ENCODE peak calls at places on chromosomes 4 and X, in four cellular contexts. One of them, this sample, is unnamed.

GRCh38 chrX:119042040-119042439 is 30.8 kb upstream of the CT47C1 start:
- DNase-seq in neuronal stem cell: no peak
- DNase-seq in mesenchymal stem cell: no peak
- DNase-seq in H1: no peak
- DNase-seq in this sample: no peak

GRCh38 chrX:40074959-40075332 is 22.8 kb downstream of the BCOR start:
- DNase-seq in neuronal stem cell: no peak
- DNase-seq in H1: no peak
- DNase-seq in mesenchymal stem cell: no peak
- DNase-seq in this sample: no peak

GRCh38 chr4:85543832-85544231 is 68.9 kb downstream of the ARHGAP24 start:
- DNase-seq in mesenchymal stem cell: peak; percentile 61
- DNase-seq in neuronal stem cell: no peak
- DNase-seq in H1: no peak
- DNase-seq in this sample: peak; percentile 4

GRCh38 chr4:135185256-135185655 is 983.7 kb upstream of the PABPC4L start:
- DNase-seq in mesenchymal stem cell: no peak
- DNase-seq in neuronal stem cell: no peak
- DNase-seq in H1: peak; percentile 27
- DNase-seq in this sample: no peak

GRCh38 chr4:140044314-140044991 is 109.5 kb downstream of the MAML3 start:
- DNase-seq in mesenchymal stem cell: peak; percentile 42
- DNase-seq in neuronal stem cell: no peak
- DNase-seq in H1: no peak
- DNase-seq in this sample: no peak

GRCh38 chrX:133929836-133930464 is 55.4 kb downstream of the GPC3 start:
- DNase-seq in neuronal stem cell: no peak
- DNase-seq in H1: no peak
- DNase-seq in mesenchymal stem cell: no peak
- DNase-seq in this sample: no peak

GRCh38 chrX:30702736-30703135 is 49.5 kb downstream of the GK start:
- DNase-seq in H1: no peak
- DNase-seq in mesenchymal stem cell: peak; percentile 84
- DNase-seq in neuronal stem cell: no peak
- DNase-seq in this sample: peak; percentile 23

GRCh38 chr4:139028191-139028661 is 12.6 kb downstream of the NOCT start:
- DNase-seq in neuronal stem cell: no peak
- DNase-seq in mesenchymal stem cell: no peak
- DNase-seq in H1: no peak
- DNase-seq in this sample: peak; percentile 95

GRCh38 chrX:39912126-39912525 is 185.6 kb downstream of the BCOR start:
- DNase-seq in neuronal stem cell: no peak
- DNase-seq in H1: no peak
- DNase-seq in mesenchymal stem cell: no peak
- DNase-seq in this sample: no peak

GRCh38 chr4:83334425-83335241 is at the start of gene HPSE:
- DNase-seq in H1: peak; percentile 51
- DNase-seq in neuronal stem cell: peak; percentile 35
- DNase-seq in mesenchymal stem cell: peak; percentile 56
- DNase-seq in this sample: peak; percentile 31

GRCh38 chr4:72312032-72312650 is 256.9 kb downstream of the ADAMTS3 start:
- DNase-seq in mesenchymal stem cell: peak; percentile 80
- DNase-seq in neuronal stem cell: peak; percentile 12
- DNase-seq in H1: no peak
- DNase-seq in this sample: peak; percentile 78

GRCh38 chr4:57124145-57124544 is 14.0 kb upstream of the IGFBP7 start:
- DNase-seq in neuronal stem cell: no peak
- DNase-seq in mesenchymal stem cell: no peak
- DNase-seq in H1: no peak
- DNase-seq in this sample: no peak

GRCh38 chr4:6278801-6279197 is 9.1 kb downstream of the WFS1 start:
- DNase-seq in H1: no peak
- DNase-seq in neuronal stem cell: no peak
- DNase-seq in mesenchymal stem cell: no peak
- DNase-seq in this sample: no peak

GRCh38 chr4:159273126-159273438 is 170.2 kb downstream of the RAPGEF2 start:
- DNase-seq in neuronal stem cell: no peak
- DNase-seq in H1: no peak
- DNase-seq in mesenchymal stem cell: peak; percentile 49
- DNase-seq in this sample: no peak

GRCh38 chrX:10769165-10769564 is 148.8 kb upstream of the MID1 start:
- DNase-seq in H1: no peak
- DNase-seq in mesenchymal stem cell: peak; percentile 47
- DNase-seq in neuronal stem cell: peak; percentile 24
- DNase-seq in this sample: peak; percentile 60

GRCh38 chrX:53074987-53075386 is 7.2 kb upstream of the TSPYL2 start:
- DNase-seq in H1: no peak
- DNase-seq in neuronal stem cell: no peak
- DNase-seq in mesenchymal stem cell: no peak
- DNase-seq in this sample: peak; percentile 61

GRCh38 chrX:29528281-29528680 is 687.1 kb upstream of the MAGEB2 start:
- DNase-seq in mesenchymal stem cell: peak; percentile 3
- DNase-seq in neuronal stem cell: no peak
- DNase-seq in H1: no peak
- DNase-seq in this sample: no peak

GRCh38 chrX:10450229-10450958 is 170.0 kb downstream of the MID1 start:
- DNase-seq in mesenchymal stem cell: peak; percentile 44
- DNase-seq in neuronal stem cell: no peak
- DNase-seq in H1: no peak
- DNase-seq in this sample: peak; percentile 67

GRCh38 chr4:122531038-122531437 is 74.5 kb upstream of the IL2 start:
- DNase-seq in H1: no peak
- DNase-seq in mesenchymal stem cell: no peak
- DNase-seq in neuronal stem cell: no peak
- DNase-seq in this sample: no peak

GRCh38 chr4:75248770-75249467 is 265.3 kb downstream of the RCHY1 start:
- DNase-seq in H1: no peak
- DNase-seq in neuronal stem cell: no peak
- DNase-seq in mesenchymal stem cell: peak; percentile 67
- DNase-seq in this sample: peak; percentile 48

GRCh38 chrX:123899701-123900100 is 39.8 kb downstream of the XIAP start:
- DNase-seq in H1: no peak
- DNase-seq in mesenchymal stem cell: peak; percentile 14
- DNase-seq in neuronal stem cell: no peak
- DNase-seq in this sample: no peak

GRCh38 chr4:1105662-1106061 is 7.7 kb downstream of the RNF212 start:
- DNase-seq in mesenchymal stem cell: no peak
- DNase-seq in neuronal stem cell: peak; percentile 54
- DNase-seq in H1: no peak
- DNase-seq in this sample: no peak

GRCh38 chr4:150297861-150298474 is 219.7 kb downstream of the DCLK2 start:
- DNase-seq in neuronal stem cell: peak; percentile 43
- DNase-seq in mesenchymal stem cell: peak; percentile 61
- DNase-seq in H1: no peak
- DNase-seq in this sample: peak; percentile 48

GRCh38 chr4:113673450-113673849 is 88.1 kb downstream of the CAMK2D start:
- DNase-seq in mesenchymal stem cell: peak; percentile 29
- DNase-seq in H1: peak; percentile 3
- DNase-seq in neuronal stem cell: no peak
- DNase-seq in this sample: no peak

GRCh38 chr4:56245547-56246229 is 141.6 kb downstream of the AASDH start:
- DNase-seq in neuronal stem cell: no peak
- DNase-seq in H1: no peak
- DNase-seq in mesenchymal stem cell: no peak
- DNase-seq in this sample: no peak

GRCh38 chr4:36198861-36199260 is 45.5 kb downstream of the ARAP2 start:
- DNase-seq in H1: no peak
- DNase-seq in neuronal stem cell: no peak
- DNase-seq in mesenchymal stem cell: no peak
- DNase-seq in this sample: no peak

GRCh38 chrX:46461653-46462191 is 83.5 kb downstream of the ZNF674 start:
- DNase-seq in H1: no peak
- DNase-seq in mesenchymal stem cell: no peak
- DNase-seq in neuronal stem cell: no peak
- DNase-seq in this sample: no peak

GRCh38 chr4:87005690-87006461 is 71.1 kb downstream of the AFF1 start:
- DNase-seq in neuronal stem cell: no peak
- DNase-seq in mesenchymal stem cell: peak; percentile 59
- DNase-seq in H1: no peak
- DNase-seq in this sample: no peak

GRCh38 chr4:173167793-173168395 is 717 bp upstream of the GALNT7 start:
- DNase-seq in mesenchymal stem cell: peak; percentile 53
- DNase-seq in H1: no peak
- DNase-seq in neuronal stem cell: no peak
- DNase-seq in this sample: no peak

GRCh38 chrX:132480581-132481203 is 8.1 kb downstream of the MBNL3 start:
- DNase-seq in mesenchymal stem cell: peak; percentile 85
- DNase-seq in neuronal stem cell: no peak
- DNase-seq in H1: no peak
- DNase-seq in this sample: peak; percentile 50

GRCh38 chrX:18997916-18998315 is 14.0 kb upstream of the PHKA2 start:
- DNase-seq in H1: no peak
- DNase-seq in neuronal stem cell: no peak
- DNase-seq in mesenchymal stem cell: peak; percentile 13
- DNase-seq in this sample: no peak

GRCh38 chr4:108001540-108001939 is 11.9 kb downstream of the HADH start:
- DNase-seq in H1: no peak
- DNase-seq in neuronal stem cell: no peak
- DNase-seq in mesenchymal stem cell: peak; percentile 21
- DNase-seq in this sample: no peak

GRCh38 chr4:107997001-107997788 is 7.5 kb downstream of the HADH start:
- DNase-seq in mesenchymal stem cell: peak; percentile 98
- DNase-seq in H1: no peak
- DNase-seq in neuronal stem cell: no peak
- DNase-seq in this sample: no peak

GRCh38 chr4:108003964-108004630 is 14.4 kb downstream of the HADH start:
- DNase-seq in mesenchymal stem cell: no peak
- DNase-seq in neuronal stem cell: no peak
- DNase-seq in H1: no peak
- DNase-seq in this sample: no peak

GRCh38 chr4:107997794-107998193 is 8.1 kb downstream of the HADH start:
- DNase-seq in H1: no peak
- DNase-seq in mesenchymal stem cell: no peak
- DNase-seq in neuronal stem cell: no peak
- DNase-seq in this sample: no peak

GRCh38 chr4:107999932-108000539 is 10.3 kb downstream of the HADH start:
- DNase-seq in neuronal stem cell: no peak
- DNase-seq in mesenchymal stem cell: peak; percentile 33
- DNase-seq in H1: no peak
- DNase-seq in this sample: peak; percentile 50
- H3K18ac ChIP-seq in neuronal stem cell: no peak overlapping the region
- H3K18ac ChIP-seq in mesenchymal stem cell: no peak overlapping the region
- H3K18ac ChIP-seq in H1: no peak overlapping the region
- H3K18ac ChIP-seq in this sample: no peak overlapping the region

DNA sequence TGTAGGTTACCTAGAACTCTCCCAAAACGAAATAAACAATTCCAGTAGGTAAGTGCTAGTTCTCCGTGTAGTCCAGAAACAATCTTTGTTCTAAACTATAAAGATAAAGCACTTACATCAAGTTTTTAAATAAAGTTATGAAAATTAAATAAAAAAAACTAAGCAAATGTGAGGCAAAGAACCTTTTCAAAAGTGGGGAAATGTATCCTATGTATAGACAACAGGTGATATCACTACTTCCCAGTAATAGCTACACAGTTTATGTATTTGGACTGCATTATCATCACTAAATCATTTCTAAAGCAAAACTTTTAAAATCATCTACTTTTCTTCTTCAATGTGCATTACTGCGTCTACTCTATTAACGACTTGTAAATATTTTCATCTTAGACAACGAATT is 2.0 kb downstream of the YTHDC1 start:
- DNase-seq in H1: no peak
- DNase-seq in mesenchymal stem cell: no peak
- DNase-seq in neuronal stem cell: no peak
- DNase-seq in this sample: no peak
- H3K4me3 ChIP-seq in H1: peak overlapping the region; percentile 94
- H3K4me3 ChIP-seq in mesenchymal stem cell: no peak overlapping the region
- H3K4me3 ChIP-seq in neuronal stem cell: no peak overlapping the region
- H3K4me3 ChIP-seq in this sample: no peak overlapping the region

GRCh38 chrX:151875270-151876026 is 37.2 kb upstream of the MAGEA4 start:
- DNase-seq in mesenchymal stem cell: no peak
- DNase-seq in H1: no peak
- DNase-seq in neuronal stem cell: no peak
- DNase-seq in this sample: no peak

GRCh38 chrX:151878574-151878973 is 34.1 kb upstream of the MAGEA4 start:
- DNase-seq in neuronal stem cell: no peak
- DNase-seq in mesenchymal stem cell: no peak
- DNase-seq in H1: no peak
- DNase-seq in this sample: no peak

GRCh38 chrX:151871244-151871643 is 41.4 kb upstream of the MAGEA4 start:
- DNase-seq in mesenchymal stem cell: peak; percentile 28
- DNase-seq in H1: no peak
- DNase-seq in neuronal stem cell: no peak
- DNase-seq in this sample: peak; percentile 37

GRCh38 chrX:151870603-151871002 is 42.1 kb upstream of the MAGEA4 start:
- DNase-seq in mesenchymal stem cell: peak; percentile 5
- DNase-seq in H1: no peak
- DNase-seq in neuronal stem cell: no peak
- DNase-seq in this sample: peak; percentile 36

GRCh38 chrX:151873096-151873495 is 39.6 kb upstream of the MAGEA4 start:
- DNase-seq in H1: no peak
- DNase-seq in neuronal stem cell: no peak
- DNase-seq in mesenchymal stem cell: no peak
- DNase-seq in this sample: no peak
- H2BK12ac ChIP-seq in H1: no peak overlapping the region
- H2BK12ac ChIP-seq in neuronal stem cell: no peak overlapping the region
- H2BK12ac ChIP-seq in mesenchymal stem cell: no peak overlapping the region
- H2BK12ac ChIP-seq in this sample: no peak overlapping the region

DNA sequence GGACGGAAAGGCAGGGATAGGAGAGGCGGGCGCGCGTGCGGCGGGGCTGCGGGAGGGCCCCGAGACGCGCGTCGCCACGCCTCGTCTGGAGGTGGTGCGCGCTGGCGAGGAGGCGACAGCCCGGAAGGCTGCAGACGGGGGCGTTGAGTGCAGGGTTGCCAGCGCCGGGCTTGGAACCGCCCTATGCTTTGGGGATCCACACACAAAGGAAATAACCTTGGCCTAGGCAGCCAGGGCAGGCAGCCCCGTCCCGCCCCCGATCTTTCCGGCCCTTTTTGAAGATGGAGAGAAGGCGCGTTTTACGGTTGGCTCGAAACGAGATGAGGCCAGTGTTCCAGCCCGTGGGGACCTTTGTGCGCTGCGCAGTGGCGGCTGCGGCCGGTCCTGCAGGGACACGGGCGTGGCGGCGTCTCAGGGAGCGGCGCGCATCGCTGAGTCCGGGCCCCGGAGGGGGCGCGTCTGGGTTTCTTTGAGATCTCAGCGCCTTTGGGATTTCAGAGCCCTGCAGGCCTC is 50.8 kb upstream of the TRIM2 start:
- DNase-seq in neuronal stem cell: no peak
- DNase-seq in mesenchymal stem cell: peak; percentile 56
- DNase-seq in H1: no peak
- DNase-seq in this sample: peak; percentile 43
- H3K18ac ChIP-seq in neuronal stem cell: peak overlapping the region; percentile 84
- H3K18ac ChIP-seq in mesenchymal stem cell: peak overlapping the region; percentile 75
- H3K18ac ChIP-seq in H1: peak overlapping the region; percentile 79
- H3K18ac ChIP-seq in this sample: peak overlapping the region; percentile 38

This sample was measured in trophoblast cell.